ENCODE peak calls at places on chromosome 17, in eight cellular contexts. R is breast epithelium, U is Peyer's patch, O is kidney, E is pancreas, Q is lung, V is cardiac muscle cell, H is hepatocyte. C is an unnamed sample.

GRCh38 chr17:64984776-64985521 is 65.7 kb upstream of the LRRC37A3 start:
- DNase-seq in H (peak; percentile 59), V (no peak), O (no peak), U (peak; percentile 37), R (no peak), Q (no peak), E (no peak), C (peak; percentile 53)

GRCh38 chr17:73228748-73229236 is 32.9 kb downstream of the CPSF4L start:
- DNase-seq in O (no peak), E (peak; percentile 80), V (no peak), Q (peak; percentile 65), U (no peak), R (no peak), H (peak; percentile 59), C (no peak)

GRCh38 chr17:69773081-69773480 is 301.9 kb upstream of the KCNJ16 start:
- DNase-seq in H (no peak), O (no peak), U (no peak), R (no peak), Q (no peak), V (no peak), E (no peak), C (no peak)

GRCh38 chr17:13311301-13311700 is 290.4 kb downstream of the HS3ST3A1 start:
- DNase-seq in O (no peak), H (no peak), E (no peak), R (no peak), Q (no peak), V (no peak), U (no peak), C (no peak)

GRCh38 chr17:50440172-50440837 is 14.3 kb downstream of the ACSF2 start:
- DNase-seq in Q (peak; percentile 57), V (no peak), E (peak; percentile 55), U (no peak), O (peak; percentile 81), H (no peak), R (peak; percentile 73), C (no peak)

GRCh38 chr17:4947411-4948165 is 742 bp downstream of the PFN1 start:
- DNase-seq in V (peak; percentile 60), H (peak; percentile 79), O (peak; percentile 90), E (peak; percentile 60), Q (peak; percentile 64), R (no peak), U (peak; percentile 64), C (peak; percentile 61)

GRCh38 chr17:44736551-44737240 is 22.1 kb upstream of the ADAM11 start:
- DNase-seq in U (no peak), H (no peak), Q (no peak), R (no peak), O (no peak), E (no peak), V (peak; percentile 59), C (no peak)

GRCh38 chr17:40373999-40374398 is 9.5 kb upstream of the GJD3 start:
- DNase-seq in V (no peak), U (no peak), H (no peak), E (no peak), R (no peak), O (no peak), Q (no peak), C (no peak)

GRCh38 chr17:29954405-29954804 is 13.0 kb downstream of the EFCAB5 start:
- DNase-seq in V (no peak), Q (no peak), R (no peak), H (no peak), E (no peak), U (no peak), O (no peak), C (no peak)

GRCh38 chr17:40025559-40025958 is 10.3 kb downstream of the CSF3 start:
- DNase-seq in O (no peak), Q (no peak), U (no peak), E (no peak), H (no peak), R (no peak), V (no peak), C (no peak)

GRCh38 chr17:75440738-75441448 is 15.5 kb upstream of the TMEM94 start:
- DNase-seq in V (no peak), E (no peak), U (no peak), Q (no peak), R (no peak), O (no peak), H (no peak), C (no peak)

GRCh38 chr17:74257311-74257710 is 16.7 kb upstream of the DNAI2 start:
- DNase-seq in R (no peak), Q (no peak), V (no peak), E (no peak), H (no peak), O (no peak), U (no peak), C (no peak)

GRCh38 chr17:73956169-73956568 is 247.3 kb upstream of the RPL38 start:
- DNase-seq in O (no peak), Q (no peak), R (no peak), U (no peak), H (no peak), E (no peak), V (no peak), C (no peak)

GRCh38 chr17:48052956-48053757 is 5.0 kb downstream of the NFE2L1 start:
- DNase-seq in H (peak; percentile 84), R (no peak), U (no peak), O (peak; percentile 93), Q (no peak), V (peak; percentile 76), E (peak; percentile 55), C (no peak)

GRCh38 chr17:51640108-51640622 is 379.8 kb downstream of the UTP18 start:
- DNase-seq in V (no peak), Q (no peak), R (no peak), H (no peak), E (no peak), O (no peak), U (no peak), C (no peak)

GRCh38 chr17:48219605-48220004 is 112.0 kb downstream of the SNX11 start:
- DNase-seq in O (no peak), R (no peak), E (no peak), H (no peak), Q (no peak), U (no peak), V (peak; percentile 36), C (no peak)

GRCh38 chr17:3208484-3208883 is 1.0 kb downstream of the OR1A1 start:
- DNase-seq in Q (no peak), H (no peak), U (no peak), R (no peak), V (no peak), O (no peak), E (no peak), C (no peak)

DNA sequence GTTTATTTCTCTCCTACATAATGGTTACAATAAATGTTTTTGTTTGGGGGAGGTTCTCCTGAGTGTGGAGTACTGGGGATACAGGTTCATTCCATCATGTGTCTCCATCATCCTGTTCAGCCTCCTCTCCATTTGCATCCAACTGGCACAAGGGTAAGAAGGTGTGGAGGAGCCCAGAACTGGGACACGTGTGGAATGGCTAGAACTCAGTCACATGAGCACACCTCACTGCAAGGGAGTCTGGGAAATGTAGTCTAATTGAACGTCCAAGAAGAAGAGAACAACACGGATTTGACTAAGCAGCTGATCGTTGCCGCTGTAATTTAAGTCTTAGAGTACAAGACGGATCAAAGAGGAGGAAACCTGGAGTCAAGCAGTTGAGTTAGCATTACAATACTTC is 6.1 kb downstream of the OR1A1 start:
- DNase-seq in Q (no peak), E (no peak), H (no peak), U (no peak), R (no peak), V (no peak), O (no peak), C (no peak)
- H3K9me3 ChIP-seq in Q (no peaks in the 10 kb centered on the region), E (no peaks in the 10 kb centered on the region), H (no peaks in the 10 kb centered on the region), U (no peaks in the 10 kb centered on the region), R (no peaks in the 10 kb centered on the region), V (no peaks in the 10 kb centered on the region), O (peaks cover 3% of the 10 kb centered on the region), C (no peaks in the 10 kb centered on the region)

GRCh38 chr17:16552637-16553045 is 16.4 kb downstream of the ZNF287 start:
- DNase-seq in Q (no peak), O (no peak), E (no peak), H (no peak), U (no peak), R (no peak), V (no peak), C (no peak)

GRCh38 chr17:16551878-16552636 is 16.9 kb downstream of the ZNF287 start:
- DNase-seq in Q (no peak), E (no peak), U (no peak), R (no peak), H (no peak), V (no peak), O (no peak), C (no peak)
- H3K9me3 ChIP-seq in Q (peaks cover 51% of the 10 kb centered on the region), E (peaks cover 6% of the 10 kb centered on the region), U (no peaks in the 10 kb centered on the region), R (peaks cover 65% of the 10 kb centered on the region), H (peaks cover 39% of the 10 kb centered on the region), V (peaks cover 3% of the 10 kb centered on the region), O (peaks cover 34% of the 10 kb centered on the region), C (peaks cover 51% of the 10 kb centered on the region)

GRCh38 chr17:32985357-32985756 is 6.3 kb upstream of the SPACA3 start:
- DNase-seq in Q (no peak), O (no peak), U (no peak), R (no peak), V (no peak), E (no peak), H (no peak), C (no peak)
- H3K9me3 ChIP-seq in Q (no peaks in the 10 kb centered on the region), O (peaks cover 2% of the 10 kb centered on the region), U (no peaks in the 10 kb centered on the region), R (peaks cover 11% of the 10 kb centered on the region), V (no peaks in the 10 kb centered on the region), E (no peaks in the 10 kb centered on the region), H (no peaks in the 10 kb centered on the region), C (peaks cover 3% of the 10 kb centered on the region)

GRCh38 chr17:34075076-34075475 is 180.0 kb upstream of the CCL2 start:
- DNase-seq in V (no peak), O (no peak), R (no peak), E (no peak), H (no peak), Q (no peak), U (no peak), C (no peak)

GRCh38 chr17:34070712-34071111 is 184.4 kb upstream of the CCL2 start:
- DNase-seq in Q (no peak), E (no peak), H (no peak), V (no peak), R (no peak), U (no peak), O (no peak), C (no peak)

GRCh38 chr17:34067009-34067408 is 188.1 kb upstream of the CCL2 start:
- DNase-seq in H (no peak), Q (no peak), U (no peak), E (no peak), O (no peak), R (no peak), V (no peak), C (no peak)

GRCh38 chr17:34068506-34069035 is 186.5 kb upstream of the CCL2 start:
- DNase-seq in O (no peak), U (no peak), E (no peak), R (no peak), H (no peak), V (no peak), Q (no peak), C (no peak)

DNA sequence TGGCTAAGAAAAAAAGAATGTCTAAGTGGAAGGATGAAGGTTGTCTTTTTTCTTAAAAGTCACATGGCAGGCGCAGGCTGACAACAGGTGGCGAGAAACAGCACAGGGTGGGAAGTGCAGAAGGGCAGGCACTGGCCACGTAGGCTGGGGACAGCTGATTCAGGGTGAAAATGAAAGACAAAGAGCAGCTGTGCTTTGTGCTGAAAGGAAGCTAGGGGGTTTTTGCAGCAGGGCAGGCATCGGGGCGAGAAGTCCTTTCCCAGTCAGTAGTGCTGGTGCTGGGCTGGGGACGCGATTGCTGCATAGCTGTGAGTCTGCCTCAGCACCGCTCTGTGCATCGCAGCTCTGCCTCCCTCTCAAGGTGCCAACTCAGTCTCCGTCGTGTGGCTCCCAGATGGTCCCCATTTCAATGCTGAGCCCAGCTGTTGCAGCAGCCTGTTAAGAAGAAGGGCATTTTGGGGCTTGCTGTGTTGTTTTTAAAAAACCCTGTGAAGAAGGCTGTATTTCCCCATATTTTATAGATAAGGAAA is 183.1 kb upstream of the CCL2 start:
- DNase-seq in O (no peak), E (no peak), H (no peak), V (no peak), U (no peak), Q (no peak), R (no peak), C (no peak)
- H3K9me3 ChIP-seq in O (no peaks in the 10 kb centered on the region), E (no peaks in the 10 kb centered on the region), H (no peaks in the 10 kb centered on the region), V (no peaks in the 10 kb centered on the region), U (no peaks in the 10 kb centered on the region), Q (no peaks in the 10 kb centered on the region), R (no peaks in the 10 kb centered on the region), C (no peaks in the 10 kb centered on the region)